ENCODE peak calls at places on chromosomes 6 and 20, in five cellular contexts. H is CD8-positive, alpha-beta T cell; P is fibroblast of lung; M is uterus; B is colonic mucosa. J is an unnamed sample. For H3K9me3, the result is how much of the 10 kb centered on the place peaks cover.

GRCh38 chr20:2254333-2254732 is 41.5 kb upstream of the TGM3 start:
- DNase-seq in M (no peak), P (no peak), B (no peak), H (no peak), J (no peak)

GRCh38 chr6:79079425-79080130 is 1.5 kb upstream of the PHIP start:
- DNase-seq in M (no peak), H (no peak), P (peak), B (no peak), J (no peak)

GRCh38 chr6:144063744-144064401 is 31.5 kb downstream of the SF3B5 start:
- DNase-seq in B (peak), M (peak), H (peak), P (peak), J (peak)

GRCh38 chr20:35772563-35773058 is 796 bp downstream of the PHF20 start:
- DNase-seq in H (no peak), P (no peak), B (no peak), M (peak), J (no peak)

GRCh38 chr20:55641497-55641896 is 363.8 kb downstream of the CBLN4 start:
- DNase-seq in H (no peak), P (no peak), B (no peak), M (no peak), J (no peak)

GRCh38 chr6:50850223-50850751 is 31.6 kb downstream of the TFAP2B start:
- DNase-seq in P (no peak), H (no peak), B (no peak), M (no peak), J (no peak)

GRCh38 chr20:25281541-25281991 is 33.7 kb downstream of the PYGB start:
- DNase-seq in P (no peak), H (no peak), M (peak), B (no peak), J (peak)

GRCh38 chr6:88383183-88383582 is 217.0 kb upstream of the CNR1 start:
- DNase-seq in P (peak), H (no peak), B (no peak), M (no peak), J (no peak)

GRCh38 chr20:36997121-36997520 is 45.6 kb upstream of the SAMHD1 start:
- DNase-seq in H (no peak), B (no peak), M (no peak), P (no peak), J (no peak)

GRCh38 chr6:111242452-111242851 is 155.1 kb downstream of the SLC16A10 start:
- DNase-seq in H (no peak), B (no peak), P (peak), M (no peak), J (no peak)

GRCh38 chr6:157650261-157650640 is 172.8 kb upstream of the SNX9 start:
- DNase-seq in P (no peak), B (no peak), M (peak), H (no peak), J (no peak)

GRCh38 chr6:112286010-112286409 is 31.6 kb upstream of the LAMA4 start:
- DNase-seq in M (no peak), P (no peak), H (peak), B (no peak), J (peak)

GRCh38 chr6:112466378-112467151 is 119.4 kb downstream of the RFPL4B start:
- DNase-seq in B (no peak), M (no peak), P (peak), H (no peak), J (no peak)

GRCh38 chr20:58645277-58645968 is 5.7 kb upstream of the STX16 start:
- DNase-seq in P (peak), B (no peak), H (no peak), M (peak), J (no peak)

GRCh38 chr6:41647061-41647511 is 8.8 kb downstream of the MDFI start:
- DNase-seq in M (no peak), P (peak), B (no peak), H (no peak), J (no peak)

GRCh38 chr6:7189101-7189721 is 81.5 kb downstream of the RREB1 start:
- DNase-seq in P (no peak), M (no peak), B (no peak), H (no peak), J (no peak)

GRCh38 chr6:146915671-146916127 is 288.5 kb upstream of the STXBP5 start:
- DNase-seq in H (no peak), M (no peak), P (peak), B (no peak), J (no peak)

GRCh38 chr6:109453594-109454482 is 1.7 kb downstream of the MICAL1 start:
- DNase-seq in H (no peak), M (peak), B (no peak), P (no peak), J (no peak)

GRCh38 chr20:48878849-48879248 is 42.7 kb upstream of the ARFGEF2 start:
- DNase-seq in P (no peak), M (no peak), H (no peak), B (no peak), J (no peak)

GRCh38 chr6:111481836-111482235 is 1.2 kb downstream of the REV3L start:
- DNase-seq in B (peak), P (no peak), M (no peak), H (no peak), J (no peak)

GRCh38 chr6:165059032-165059431 is 250.4 kb downstream of the C6orf118 start:
- DNase-seq in P (peak), H (no peak), B (no peak), M (no peak), J (no peak)

GRCh38 chr20:46501961-46502360 is 11.4 kb downstream of the ZNF334 start:
- DNase-seq in M (no peak), H (no peak), P (no peak), B (no peak), J (no peak)
- H3K9me3 ChIP-seq in M (under half), H (under half), P (under half), B (under half), J (under half)

GRCh38 chr20:60934724-60935123 is 317.3 kb upstream of the CDH4 start:
- DNase-seq in P (no peak), H (no peak), B (no peak), M (no peak), J (no peak)

GRCh38 chr20:60937581-60937980 is 314.5 kb upstream of the CDH4 start:
- DNase-seq in H (no peak), M (no peak), P (no peak), B (no peak), J (no peak)

GRCh38 chr20:60931691-60932090 is 320.4 kb upstream of the CDH4 start:
- DNase-seq in P (no peak), H (no peak), M (no peak), B (no peak), J (no peak)

GRCh38 chr20:60930023-60930790 is 321.9 kb upstream of the CDH4 start:
- DNase-seq in B (no peak), M (no peak), P (no peak), H (no peak), J (no peak)

DNA sequence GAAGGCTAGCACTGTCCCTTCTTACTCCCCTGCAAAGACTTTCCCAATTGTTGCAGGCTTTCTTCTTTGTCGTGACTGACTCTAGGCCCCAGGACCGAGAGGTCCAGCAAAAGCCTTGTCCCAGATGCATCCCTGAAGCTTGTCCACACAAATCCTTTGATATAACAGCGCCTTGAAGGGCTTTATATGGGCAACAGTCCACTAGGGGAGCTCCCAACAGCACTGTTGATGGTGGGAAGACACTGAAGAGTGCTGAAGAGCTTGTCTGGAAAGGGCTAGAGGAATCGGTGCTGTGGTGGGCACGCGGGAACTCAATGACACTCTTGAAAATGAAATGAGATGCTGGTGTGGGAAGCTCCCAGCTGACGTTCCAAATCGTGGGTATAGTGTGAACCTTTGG is 316.1 kb upstream of the CDH4 start:
- DNase-seq in P (no peak), H (no peak), B (no peak), M (no peak), J (no peak)
- H3K9me3 ChIP-seq in P (under half), H (under half), B (under half), M (under half), J (under half)

GRCh38 chr6:161327360-161327953 is 53.6 kb upstream of the AGPAT4 start:
- DNase-seq in H (no peak), B (no peak), M (no peak), P (no peak), J (no peak)
- H3K9me3 ChIP-seq in H (under half), B (under half), M (under half), P (under half), J (under half)

DNA sequence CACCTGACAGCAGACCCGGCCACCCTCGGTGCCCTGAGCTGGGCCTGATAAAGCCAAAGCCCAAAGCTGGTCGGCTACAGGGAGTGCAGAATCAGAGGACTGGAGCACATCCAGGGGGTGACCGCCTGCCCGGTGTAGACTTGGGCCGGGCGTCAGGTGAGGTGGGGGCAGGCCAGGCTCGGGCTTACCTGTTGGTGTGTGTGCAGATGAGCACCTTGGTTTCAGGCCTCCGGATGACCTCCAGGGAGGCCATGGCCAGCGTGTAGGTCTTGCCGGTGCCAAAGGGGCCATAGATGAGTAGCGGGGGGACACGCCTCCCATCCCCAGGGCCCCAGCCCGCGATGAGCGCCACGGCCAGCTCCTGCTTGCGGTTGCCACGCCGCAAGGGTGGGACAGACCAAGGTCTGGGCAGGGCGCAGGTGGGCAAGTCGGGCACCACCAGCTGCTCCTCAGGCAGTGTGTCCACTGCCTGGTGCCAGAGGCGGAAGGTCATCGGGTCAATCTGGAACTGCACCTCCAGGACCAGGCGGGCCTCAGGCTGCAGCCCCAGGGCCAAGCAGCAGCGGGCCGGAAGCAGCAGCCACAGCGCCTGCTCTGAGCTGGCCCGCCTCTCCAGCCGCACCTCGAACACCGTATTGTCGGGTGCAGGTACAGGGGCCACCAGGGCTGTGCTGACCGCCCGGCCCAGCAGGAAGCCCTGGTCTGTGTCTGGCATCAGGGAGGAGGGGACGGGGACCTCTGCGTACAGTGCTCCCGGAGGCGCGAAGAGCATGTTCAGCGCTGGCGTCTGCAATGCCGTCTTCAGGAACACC is 5.7 kb downstream of the HELZ2 start:
- DNase-seq in M (no peak), B (no peak), P (no peak), H (no peak), J (no peak)
- H3K9me3 ChIP-seq in M (under half), B (under half), P (under half), H (under half), J (under half)